ENCODE peak calls at places on chromosomes 5 and 9, in eight cellular contexts. Y is lung; E is B cell; N is tibial artery; S is CD4-positive, alpha-beta T cell; H is heart left ventricle; L is WTC11; X is OCI-LY7. M is an unnamed sample.

GRCh38 chr9:115733736-115734135 is 419.9 kb upstream of the PAPPA start:
- DNase-seq in Y (no peak), E (no peak), N (no peak), S (no peak), H (no peak), L (no peak), X (no peak), M (no peak)

GRCh38 chr5:135145985-135146384 is 112.0 kb upstream of the PITX1 start:
- DNase-seq in Y (no peak), E (no peak), N (no peak), S (no peak), H (no peak), L (no peak), X (no peak), M (no peak)

GRCh38 chr5:113061851-113062631 is 85.4 kb downstream of the DCP2 start:
- DNase-seq in Y (no peak), E (no peak), N (no peak), S (no peak), H (no peak), L (no peak), X (no peak), M (no peak)

GRCh38 chr9:98482248-98482647 is 226.5 kb downstream of the GABBR2 start:
- DNase-seq in Y (no peak), E (no peak), N (no peak), S (no peak), H (no peak), L (no peak), X (no peak), M (no peak)

GRCh38 chr5:67094476-67095300 is 101.9 kb downstream of the CD180 start:
- DNase-seq in Y (no peak), E (no peak), N (peak), S (no peak), H (no peak), L (peak), X (no peak), M (no peak)

GRCh38 chr5:43973318-43973717 is 370.3 kb downstream of the NNT start:
- DNase-seq in Y (no peak), E (no peak), N (no peak), S (no peak), H (no peak), L (no peak), X (no peak), M (no peak)

GRCh38 chr5:170865622-170866021 is 3.8 kb downstream of the RANBP17 start:
- DNase-seq in Y (no peak), E (no peak), N (no peak), S (no peak), H (no peak), L (no peak), X (no peak), M (no peak)

GRCh38 chr9:132488611-132489010 is 78.6 kb downstream of the CFAP77 start:
- DNase-seq in Y (no peak), E (no peak), N (no peak), S (no peak), H (no peak), L (no peak), X (no peak), M (no peak)

GRCh38 chr5:72703876-72704275 is 112.6 kb upstream of the TNPO1 start:
- DNase-seq in Y (no peak), E (no peak), N (no peak), S (no peak), H (no peak), L (no peak), X (no peak), M (no peak)

GRCh38 chr5:149060325-149060724 is 2.5 kb downstream of the SH3TC2 start:
- DNase-seq in Y (no peak), E (no peak), N (no peak), S (no peak), H (peak), L (no peak), X (no peak), M (no peak)

GRCh38 chr9:100679834-100680233 is 102.0 kb downstream of the CAVIN4 start:
- DNase-seq in Y (no peak), E (no peak), N (no peak), S (no peak), H (no peak), L (no peak), X (no peak), M (no peak)

GRCh38 chr5:158707534-158707933 is 392.2 kb downstream of the EBF1 start:
- DNase-seq in Y (no peak), E (no peak), N (no peak), S (no peak), H (no peak), L (no peak), X (no peak), M (no peak)

GRCh38 chr9:128928624-128929023 is 7.8 kb downstream of the PHYHD1 start:
- DNase-seq in Y (no peak), E (no peak), N (no peak), S (no peak), H (no peak), L (no peak), X (no peak), M (no peak)

GRCh38 chr9:131660466-131661405 is 79.1 kb downstream of the RAPGEF1 start:
- DNase-seq in Y (no peak), E (no peak), N (no peak), S (no peak), H (no peak), L (peak), X (no peak), M (no peak)

GRCh38 chr5:44844744-44845143 is 36.0 kb downstream of the MRPS30 start:
- DNase-seq in Y (no peak), E (no peak), N (no peak), S (no peak), H (no peak), L (no peak), X (no peak), M (no peak)

GRCh38 chr9:84301851-84302250 is 38.7 kb downstream of the SLC28A3 start:
- DNase-seq in Y (no peak), E (no peak), N (no peak), S (no peak), H (no peak), L (no peak), X (no peak), M (no peak)

GRCh38 chr9:24932785-24933184 is 387.1 kb upstream of the IZUMO3 start:
- DNase-seq in Y (no peak), E (no peak), N (no peak), S (no peak), H (no peak), L (no peak), X (peak), M (no peak)

GRCh38 chr5:168881427-168882149 is 302.4 kb upstream of the PANK3 start:
- DNase-seq in Y (no peak), E (no peak), N (no peak), S (no peak), H (no peak), L (peak), X (peak), M (no peak)

GRCh38 chr5:109450129-109450877 is 40.5 kb upstream of the PJA2 start:
- DNase-seq in Y (no peak), E (no peak), N (no peak), S (no peak), H (no peak), L (peak), X (no peak), M (no peak)

GRCh38 chr9:127863179-127863578 is 8.7 kb upstream of the ENG start:
- DNase-seq in Y (no peak), E (no peak), N (no peak), S (no peak), H (no peak), L (no peak), X (no peak), M (no peak)

GRCh38 chr9:74760031-74760700 is 127.6 kb downstream of the TRPM6 start:
- DNase-seq in Y (no peak), E (no peak), N (no peak), S (no peak), H (no peak), L (no peak), X (no peak), M (no peak)

GRCh38 chr9:120099064-120099463 is 480.9 kb downstream of the CDK5RAP2 start:
- DNase-seq in Y (no peak), E (no peak), N (no peak), S (no peak), H (no peak), L (no peak), X (no peak), M (no peak)

GRCh38 chr9:3873818-3874217 is 348.0 kb upstream of the RFX3 start:
- DNase-seq in Y (no peak), E (no peak), N (no peak), S (no peak), H (no peak), L (no peak), X (no peak), M (no peak)

GRCh38 chr9:83444110-83444509 is 94.1 kb downstream of the FRMD3 start:
- DNase-seq in Y (no peak), E (no peak), N (peak), S (no peak), H (peak), L (no peak), X (no peak), M (no peak)

GRCh38 chr5:998276-998974 is 10.2 kb upstream of the NKD2 start:
- DNase-seq in Y (no peak), E (no peak), N (peak), S (no peak), H (no peak), L (peak), X (no peak), M (no peak)

GRCh38 chr9:77014597-77015263 is 4.7 kb upstream of the FOXB2 start:
- DNase-seq in Y (no peak), E (no peak), N (no peak), S (no peak), H (no peak), L (peak), X (no peak), M (no peak)

GRCh38 chr5:173875189-173875588 is 13.0 kb upstream of the CPEB4 start:
- DNase-seq in Y (no peak), E (no peak), N (no peak), S (no peak), H (no peak), L (no peak), X (no peak), M (no peak)

GRCh38 chr9:88651682-88652633 is 117.0 kb downstream of the NXNL2 start:
- DNase-seq in Y (peak), E (no peak), N (peak), S (no peak), H (peak), L (no peak), X (no peak), M (peak)

GRCh38 chr5:142720561-142721275 is 34.8 kb upstream of the FGF1 start:
- DNase-seq in Y (no peak), E (no peak), N (no peak), S (no peak), H (no peak), L (no peak), X (no peak), M (no peak)

GRCh38 chr9:21995652-21996275 is 1.2 kb downstream of the CDKN2B-AS1 start:
- DNase-seq in Y (peak), E (peak), N (peak), S (no peak), H (peak), L (peak), X (peak), M (peak)

GRCh38 chr9:90189306-90189705 is 453.3 kb downstream of the DIRAS2 start:
- DNase-seq in Y (no peak), E (peak), N (no peak), S (no peak), H (no peak), L (no peak), X (peak), M (no peak)

DNA sequence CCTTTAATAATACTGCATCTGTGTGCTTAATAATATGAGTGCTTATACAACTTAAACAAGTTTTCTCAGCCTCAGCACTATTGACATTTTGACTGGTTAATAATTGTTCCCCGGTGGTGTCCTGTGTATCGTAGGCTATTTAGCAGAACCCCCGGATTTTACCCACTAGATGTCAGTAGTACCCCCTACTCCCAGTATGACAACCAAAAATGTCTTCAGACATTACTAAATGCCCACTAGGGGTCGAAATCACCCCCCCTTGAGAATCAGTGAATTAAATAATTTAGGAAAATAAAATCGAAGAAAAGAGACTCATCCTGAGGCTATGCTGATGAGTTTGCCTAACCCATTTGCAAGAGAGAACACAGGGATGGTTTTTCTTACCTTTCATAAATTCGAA is 166.3 kb downstream of the ATP10B start:
- DNase-seq in Y (no peak), E (no peak), N (no peak), S (no peak), H (no peak), L (no peak), X (peak), M (no peak)
- TF ChIP-seq CTCF in Y (no peak), E (peak), N (no peak), S (no peak), H (peak), L (peak), X (peak), M (no peak)

DNA sequence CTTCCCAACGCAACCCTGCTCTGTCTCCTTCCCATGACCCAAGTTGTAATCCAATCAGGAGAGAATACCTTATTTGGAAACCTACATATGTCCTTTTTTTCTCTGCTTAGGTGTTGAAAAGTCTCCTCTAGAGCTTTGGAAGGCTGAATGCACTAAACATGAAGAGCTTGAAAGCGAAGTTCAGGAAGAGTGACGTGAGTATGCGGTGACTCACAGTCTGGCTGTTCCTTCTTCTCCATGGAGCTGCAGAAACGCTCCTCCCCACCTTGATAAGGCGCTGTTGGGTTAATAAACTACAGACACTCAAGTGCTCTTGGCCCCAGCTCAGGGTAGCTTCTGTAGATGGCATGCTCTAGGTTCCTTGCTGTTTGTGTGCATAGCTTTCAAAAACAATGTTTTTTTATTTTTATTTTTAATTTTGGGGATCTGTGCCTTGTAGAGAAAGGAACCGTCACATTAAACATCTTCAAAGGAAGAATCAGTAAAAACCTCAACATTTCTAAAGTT is 30.7 kb downstream of the RAI14 start:
- DNase-seq in Y (peak), E (no peak), N (peak), S (no peak), H (peak), L (no peak), X (no peak), M (peak)
- TF ChIP-seq CTCF in Y (no peak), E (no peak), N (no peak), S (no peak), H (peak), L (no peak), X (no peak), M (no peak)

DNA sequence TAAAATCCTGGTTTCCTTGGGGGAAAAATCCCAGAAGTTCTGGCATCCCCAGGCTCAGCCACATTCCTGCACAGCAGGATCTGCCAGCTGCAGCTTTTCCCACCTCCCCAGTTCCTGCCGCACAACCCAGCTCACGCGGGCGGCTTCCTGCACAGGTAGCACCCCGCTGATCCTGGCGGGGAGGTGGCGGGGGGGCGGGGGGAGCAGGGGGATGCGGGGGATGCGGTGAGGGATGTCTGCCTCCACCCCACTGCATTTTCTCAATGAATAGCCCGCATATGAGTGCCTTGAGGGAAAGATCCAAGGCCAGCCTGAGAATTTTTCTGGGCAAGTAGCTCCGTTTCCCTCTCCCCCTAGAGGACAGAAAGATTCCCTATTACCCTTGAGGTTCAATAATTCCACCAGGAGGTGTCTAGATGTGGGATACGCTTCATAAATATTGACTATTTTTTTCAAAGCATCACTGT is 21.1 kb downstream of the GFPT2 start:
- DNase-seq in Y (no peak), E (no peak), N (no peak), S (no peak), H (no peak), L (peak), X (no peak), M (no peak)
- TF ChIP-seq CTCF in Y (no peak), E (no peak), N (no peak), S (no peak), H (peak), L (no peak), X (no peak), M (no peak)

DNA sequence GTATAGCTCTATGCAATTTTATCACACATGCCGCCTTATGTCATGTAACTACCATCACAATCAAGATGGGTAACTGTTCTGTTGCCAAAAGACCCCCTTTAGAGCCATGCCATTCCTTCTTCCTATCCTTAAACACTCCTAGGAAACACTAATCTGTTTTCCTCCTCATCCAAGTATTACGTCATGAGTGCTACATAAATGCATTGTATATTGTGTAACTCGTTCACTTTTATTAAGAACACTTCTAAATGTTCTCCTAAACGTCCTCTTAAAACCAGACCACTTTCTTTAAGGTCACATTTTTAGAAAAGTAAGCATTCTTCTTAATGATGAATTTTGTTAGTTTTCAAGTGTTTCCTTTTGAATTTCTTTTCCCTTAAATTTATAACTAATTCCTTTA is 49.8 kb upstream of the MTMR12 start:
- DNase-seq in Y (no peak), E (no peak), N (no peak), S (no peak), H (no peak), L (no peak), X (no peak), M (no peak)
- TF ChIP-seq CTCF in Y (no peak), E (no peak), N (no peak), S (no peak), H (no peak), L (no peak), X (no peak), M (no peak)

M was measured in mesothelial cell of epicardium.